ENCODE peak calls at places on chromosome 4, in four cellular contexts. One of them, this sample, is unnamed.

GRCh38 chr4:148283665-148284064 is 158.5 kb downstream of the NR3C2 start:
- DNase-seq in activated gamma-delta T cell treated with Interleukin-2 at 50 U/mL for 16 hours: no peak
- DNase-seq in RPMI8226: no peak
- DNase-seq in fibroblast of mammary gland: no peak
- DNase-seq in this sample: no peak

GRCh38 chr4:1466034-1466960 is 60.1 kb upstream of the NKX1-1 start:
- DNase-seq in activated gamma-delta T cell treated with Interleukin-2 at 50 U/mL for 16 hours: no peak
- DNase-seq in RPMI8226: no peak
- DNase-seq in fibroblast of mammary gland: no peak
- DNase-seq in this sample: no peak

GRCh38 chr4:1246111-1246881 is 2.6 kb downstream of the CTBP1 start:
- DNase-seq in activated gamma-delta T cell treated with Interleukin-2 at 50 U/mL for 16 hours: no peak
- DNase-seq in RPMI8226: peak
- DNase-seq in fibroblast of mammary gland: no peak
- DNase-seq in this sample: no peak

GRCh38 chr4:101599620-101600019 is 190.9 kb upstream of the BANK1 start:
- DNase-seq in activated gamma-delta T cell treated with Interleukin-2 at 50 U/mL for 16 hours: no peak
- DNase-seq in RPMI8226: no peak
- DNase-seq in fibroblast of mammary gland: peak
- DNase-seq in this sample: no peak

GRCh38 chr4:13893221-13893620 is 265.7 kb upstream of the BOD1L1 start:
- DNase-seq in activated gamma-delta T cell treated with Interleukin-2 at 50 U/mL for 16 hours: no peak
- DNase-seq in RPMI8226: no peak
- DNase-seq in fibroblast of mammary gland: peak
- DNase-seq in this sample: no peak

GRCh38 chr4:129364747-129365452 is 268.9 kb downstream of the C4orf33 start:
- DNase-seq in activated gamma-delta T cell treated with Interleukin-2 at 50 U/mL for 16 hours: no peak
- DNase-seq in RPMI8226: no peak
- DNase-seq in fibroblast of mammary gland: no peak
- DNase-seq in this sample: no peak

GRCh38 chr4:121397941-121398601 is 17.3 kb upstream of the QRFPR start:
- DNase-seq in activated gamma-delta T cell treated with Interleukin-2 at 50 U/mL for 16 hours: no peak
- DNase-seq in RPMI8226: no peak
- DNase-seq in fibroblast of mammary gland: no peak
- DNase-seq in this sample: no peak

GRCh38 chr4:48722509-48723446 is 57.3 kb downstream of the FRYL start:
- DNase-seq in activated gamma-delta T cell treated with Interleukin-2 at 50 U/mL for 16 hours: no peak
- DNase-seq in RPMI8226: no peak
- DNase-seq in fibroblast of mammary gland: no peak
- DNase-seq in this sample: no peak

GRCh38 chr4:71163317-71163716 is 169.9 kb downstream of the DCK start:
- DNase-seq in activated gamma-delta T cell treated with Interleukin-2 at 50 U/mL for 16 hours: no peak
- DNase-seq in RPMI8226: no peak
- DNase-seq in fibroblast of mammary gland: no peak
- DNase-seq in this sample: no peak

GRCh38 chr4:18756661-18757060 is 735.1 kb upstream of the LCORL start:
- DNase-seq in activated gamma-delta T cell treated with Interleukin-2 at 50 U/mL for 16 hours: no peak
- DNase-seq in RPMI8226: no peak
- DNase-seq in fibroblast of mammary gland: no peak
- DNase-seq in this sample: no peak

This sample was measured in Peyer's patch.